ENCODE peak calls at places on chromosome 10, in six cellular contexts. N is SJSA1, M is A549, T is choroid plexus epithelial cell, S is AG10803, G is dorsolateral prefrontal cortex. J is an unnamed sample.

GRCh38 chr10:90347239-90347638 is 510.6 kb downstream of the HTR7 start:
- DNase-seq in N (no peak), G (no peak), T (no peak), S (no peak), M (no peak), J (no peak)

GRCh38 chr10:61992683-61993629 is 91.5 kb downstream of the ARID5B start:
- DNase-seq in G (no peak), N (no peak), M (no peak), T (peak; percentile 99), S (peak; percentile 97), J (peak; percentile 55)

GRCh38 chr10:67779455-67780205 is 58.4 kb downstream of the DNAJC12 start:
- DNase-seq in M (peak; percentile 62), G (peak; percentile 85), S (peak; percentile 79), N (peak; percentile 68), T (peak; percentile 94), J (peak; percentile 88)

GRCh38 chr10:125201108-125201524 is 40.8 kb upstream of the CTBP2 start:
- DNase-seq in G (no peak), M (peak; percentile 25), S (no peak), N (no peak), T (peak; percentile 61), J (peak; percentile 23)

GRCh38 chr10:60491162-60491561 is 101.5 kb upstream of the ANK3 start:
- DNase-seq in M (no peak), S (no peak), G (no peak), N (no peak), T (no peak), J (no peak)

GRCh38 chr10:49488056-49488455 is 50.9 kb downstream of the ERCC6 start:
- DNase-seq in S (peak; percentile 11), N (no peak), T (no peak), M (no peak), G (no peak), J (no peak)

GRCh38 chr10:95254629-95255028 is 36.2 kb downstream of the PDLIM1 start:
- DNase-seq in T (no peak), S (no peak), N (no peak), M (no peak), G (no peak), J (no peak)

GRCh38 chr10:79046991-79047874 is 21.5 kb upstream of the ZMIZ1 start:
- DNase-seq in T (no peak), N (no peak), M (no peak), S (no peak), G (no peak), J (no peak)

GRCh38 chr10:115093776-115094361 is 704 bp downstream of the ATRNL1 start:
- DNase-seq in N (no peak), T (peak; percentile 16), M (peak; percentile 33), G (no peak), S (no peak), J (no peak)

GRCh38 chr10:99983280-99983988 is 26.3 kb downstream of the DNMBP start:
- DNase-seq in S (peak; percentile 85), M (no peak), G (no peak), N (no peak), T (peak; percentile 94), J (no peak)
- H3K4me3 ChIP-seq in S (peak overlapping the region; percentile 44), M (no peak overlapping the region), G (no peak overlapping the region), N (no peak overlapping the region), T (peak overlapping the region; percentile 28), J (no peak overlapping the region)

DNA sequence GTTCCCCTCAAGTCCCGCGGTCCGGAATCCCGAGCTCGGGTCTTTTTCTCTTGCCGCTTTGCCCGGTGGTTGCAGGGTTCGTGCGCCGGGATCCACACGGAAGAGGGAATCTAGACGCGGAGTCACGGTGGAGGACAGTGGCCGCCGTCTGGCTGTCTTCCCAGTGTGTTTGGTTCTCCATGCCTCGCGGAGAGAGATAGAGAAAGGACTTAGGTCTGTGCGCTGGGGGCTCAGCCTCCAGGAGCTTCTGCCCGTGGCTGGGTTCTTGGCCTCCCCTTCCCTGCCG is 1.6 kb downstream of the FFAR4 start:
- DNase-seq in N (no peak), G (no peak), T (no peak), S (no peak), M (no peak), J (no peak)
- H3K4me3 ChIP-seq in N (no peak overlapping the region), G (peak overlapping the region; percentile 50), T (no peak overlapping the region), S (no peak overlapping the region), M (no peak overlapping the region), J (no peak overlapping the region)

DNA sequence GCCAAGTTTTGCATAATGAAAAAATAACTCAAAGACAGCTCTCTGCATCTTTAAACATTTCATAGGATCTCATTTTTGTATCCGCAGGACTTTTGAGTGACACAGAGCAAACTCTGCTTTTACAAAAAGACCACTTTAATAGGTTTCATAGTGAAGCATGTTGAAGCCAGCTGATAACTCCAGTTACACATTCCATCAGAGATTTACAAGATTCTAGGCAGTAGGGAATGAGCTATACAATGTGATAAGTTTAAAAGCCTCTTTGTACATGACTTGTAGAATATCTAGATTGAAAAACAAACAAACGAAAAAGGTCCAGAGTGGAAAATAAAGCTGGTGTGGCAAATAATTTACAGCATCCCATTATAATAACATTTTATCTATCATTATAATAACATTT is 2.2 kb downstream of the PRKG1 start:
- DNase-seq in S (no peak), T (no peak), G (no peak), M (no peak), N (no peak), J (no peak)
- H3K4me3 ChIP-seq in S (peak overlapping the region; percentile 5), T (no peak overlapping the region), G (peak overlapping the region; percentile 67), M (no peak overlapping the region), N (no peak overlapping the region), J (no peak overlapping the region)

DNA sequence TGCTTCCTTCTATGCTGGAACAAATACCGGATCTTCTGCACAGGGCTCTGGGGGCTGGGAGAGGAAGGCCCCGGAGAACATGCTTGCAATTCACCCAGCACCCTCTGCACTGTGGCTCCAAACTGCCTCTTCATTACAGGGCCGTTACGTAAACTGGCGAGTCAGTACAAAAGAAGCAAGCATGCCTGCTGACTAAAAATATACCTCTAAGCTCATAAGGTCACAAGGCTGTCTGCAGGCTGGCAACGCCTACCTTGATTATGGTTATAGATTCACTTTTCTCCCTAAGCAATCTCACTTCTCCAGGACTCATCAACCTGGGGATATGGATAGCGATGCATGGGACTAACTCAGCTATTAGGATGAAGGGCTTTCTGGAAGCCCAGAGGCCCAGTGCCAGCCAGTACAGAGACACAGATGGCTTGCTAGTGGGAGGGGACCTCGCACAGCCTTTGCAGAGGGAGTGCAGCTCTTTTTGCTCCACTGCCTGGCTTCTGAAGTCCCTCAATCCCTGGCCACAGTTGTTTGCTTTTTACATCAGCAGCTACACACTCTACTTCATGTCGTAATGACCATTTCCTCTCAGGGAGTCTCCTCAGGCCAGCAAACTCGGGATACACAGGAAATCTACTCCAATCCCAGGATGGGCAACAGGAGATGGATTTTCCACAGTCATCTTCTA is 96.1 kb downstream of the SH3PXD2A start:
- DNase-seq in S (peak; percentile 78), N (no peak), M (peak; percentile 55), T (peak; percentile 90), G (peak; percentile 61), J (peak; percentile 98)
- H3K4me3 ChIP-seq in S (no peak overlapping the region), N (no peak overlapping the region), M (no peak overlapping the region), T (no peak overlapping the region), G (no peak overlapping the region), J (peak overlapping the region; percentile 32)

DNA sequence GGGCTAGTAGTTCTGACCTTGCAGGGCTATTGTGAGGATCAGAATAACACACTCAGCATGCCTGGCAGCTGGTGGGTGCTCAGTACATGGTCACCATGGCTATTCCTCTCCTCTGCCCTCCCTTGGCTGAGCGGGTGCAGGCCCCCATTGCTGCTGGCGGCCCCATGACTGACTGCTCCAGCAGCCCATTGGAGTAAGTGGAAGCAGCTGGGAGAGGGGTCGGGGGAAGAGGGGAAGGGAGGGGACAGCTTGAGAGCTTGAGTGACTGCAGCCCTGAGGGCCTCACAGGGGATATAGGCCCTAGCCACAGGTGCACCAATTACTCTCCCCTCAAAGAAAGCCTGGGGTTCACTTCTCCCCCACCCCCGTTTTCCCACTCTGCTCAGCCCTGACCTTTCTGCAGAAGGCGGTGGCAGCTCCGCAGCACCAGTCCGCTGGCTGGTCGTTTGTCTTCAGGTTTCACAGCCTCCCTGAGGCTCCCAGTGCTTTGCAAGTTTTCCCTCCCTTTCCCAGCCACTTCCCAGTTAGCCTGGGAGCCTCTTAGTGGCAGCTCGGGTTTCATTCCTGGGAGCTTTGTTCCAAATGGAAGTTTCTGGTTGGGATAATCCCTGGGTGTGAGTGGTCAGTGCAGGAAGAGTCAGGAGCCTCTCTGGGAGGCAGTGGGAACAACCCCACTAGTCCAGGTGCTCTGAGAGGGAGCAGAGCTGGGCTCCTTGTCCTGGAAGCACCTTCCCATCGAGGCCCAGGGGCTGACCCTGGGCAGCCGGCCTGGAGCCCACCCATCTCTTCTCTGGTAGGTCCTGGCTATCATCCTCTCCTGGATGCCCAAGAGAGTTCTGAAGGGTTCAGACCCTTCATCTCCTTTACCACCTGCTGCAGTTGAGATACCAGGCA is 16.3 kb downstream of the FGF8 start:
- DNase-seq in S (no peak), M (no peak), N (no peak), T (no peak), G (no peak), J (no peak)
- H3K4me3 ChIP-seq in S (no peak overlapping the region), M (no peak overlapping the region), N (no peak overlapping the region), T (no peak overlapping the region), G (no peak overlapping the region), J (no peak overlapping the region)

GRCh38 chr10:28722065-28722803 is 44.9 kb downstream of the BAMBI start:
- DNase-seq in N (peak; percentile 50), S (peak; percentile 36), G (peak; percentile 50), M (peak; percentile 21), T (peak; percentile 45), J (no peak)
- H3K4me3 ChIP-seq in N (peak overlapping the region; percentile 35), S (peak overlapping the region; percentile 51), G (peak overlapping the region; percentile 65), M (peak overlapping the region; percentile 40), T (peak overlapping the region; percentile 61), J (no peak overlapping the region)